ENCODE peak calls at places on chromosomes 1 and 21, in ten cellular contexts. M is bronchial epithelial cell; N is foreskin melanocyte; U is NCI-H2081 treated with DMSO at 0.1 percent for 48 hours; E is AG04450; S is GM04504; X is astrocyte of the spinal cord; P is thyroid gland; T is K562; R is stimulated activated CD4-positive, alpha-beta T cell treated with anti-CD3 and anti-CD28 coated beads, Interleukin-1b, Interleukin-23, amount 100 ng/mL, for 4 hours. V is an unnamed sample.

GRCh38 chr1:150259217-150259616 is 1.6 kb downstream of the CA14 start:
- DNase-seq in M (no peak), N (peak), U (no peak), E (no peak), S (no peak), X (no peak), P (peak), T (no peak), R (no peak), V (no peak)

GRCh38 chr1:145872421-145872891 is 13.2 kb downstream of the ANKRD35 start:
- DNase-seq in M (no peak), N (no peak), U (no peak), E (no peak), S (no peak), X (peak), P (no peak), T (no peak), R (no peak), V (peak)

GRCh38 chr1:202982715-202983435 is 15.8 kb upstream of the CYB5R1 start:
- DNase-seq in M (no peak), N (no peak), U (no peak), E (no peak), S (no peak), X (no peak), P (no peak), T (no peak), R (no peak), V (no peak)

GRCh38 chr1:51927029-51927428 is 48.5 kb upstream of the NRDC start:
- DNase-seq in M (no peak), N (no peak), U (no peak), E (no peak), S (no peak), X (no peak), P (no peak), T (no peak), R (no peak), V (no peak)

GRCh38 chr1:207309775-207310273 is 11.7 kb upstream of the CD55 start:
- DNase-seq in M (peak), N (peak), U (no peak), E (peak), S (no peak), X (peak), P (no peak), T (peak), R (no peak), V (peak)

GRCh38 chr1:230130172-230130944 is 63.3 kb downstream of the GALNT2 start:
- DNase-seq in M (no peak), N (no peak), U (no peak), E (no peak), S (no peak), X (no peak), P (peak), T (no peak), R (no peak), V (no peak)

GRCh38 chr1:70438529-70438928 is 27.5 kb downstream of the CTH start:
- DNase-seq in M (peak), N (no peak), U (no peak), E (no peak), S (no peak), X (no peak), P (no peak), T (no peak), R (no peak), V (no peak)

GRCh38 chr1:68600049-68600661 is 103.3 kb upstream of the DEPDC1 start:
- DNase-seq in M (peak), N (no peak), U (no peak), E (no peak), S (no peak), X (peak), P (peak), T (no peak), R (no peak), V (peak)

GRCh38 chr1:57910782-57911181 is 486.9 kb upstream of the DAB1 start:
- DNase-seq in M (peak), N (no peak), U (no peak), E (no peak), S (no peak), X (no peak), P (no peak), T (no peak), R (no peak), V (no peak)

GRCh38 chr1:12016182-12016581 is 3.1 kb upstream of the MIIP start:
- DNase-seq in M (no peak), N (no peak), U (no peak), E (no peak), S (no peak), X (no peak), P (no peak), T (no peak), R (no peak), V (no peak)

GRCh38 chr1:79105499-79105898 is 99.0 kb upstream of the ADGRL4 start:
- DNase-seq in M (peak), N (no peak), U (no peak), E (no peak), S (no peak), X (peak), P (no peak), T (no peak), R (no peak), V (no peak)

GRCh38 chr1:6287029-6287428 is 26.1 kb upstream of the GPR153 start:
- DNase-seq in M (no peak), N (no peak), U (no peak), E (no peak), S (no peak), X (no peak), P (no peak), T (no peak), R (no peak), V (no peak)

GRCh38 chr1:70487910-70488665 is 77.0 kb downstream of the CTH start:
- DNase-seq in M (peak), N (peak), U (no peak), E (no peak), S (no peak), X (peak), P (peak), T (peak), R (no peak), V (peak)

GRCh38 chr1:42046772-42047552 is 106.2 kb upstream of the GUCA2B start:
- DNase-seq in M (no peak), N (no peak), U (no peak), E (no peak), S (no peak), X (no peak), P (no peak), T (no peak), R (no peak), V (peak)

GRCh38 chr21:44869860-44870747 is 3.4 kb downstream of the PTTG1IP start:
- DNase-seq in M (peak), N (peak), U (no peak), E (peak), S (peak), X (peak), P (no peak), T (peak), R (no peak), V (peak)

GRCh38 chr1:235885654-235886238 is 19.0 kb upstream of the LYST start:
- DNase-seq in M (no peak), N (no peak), U (no peak), E (no peak), S (no peak), X (no peak), P (no peak), T (no peak), R (no peak), V (no peak)

GRCh38 chr1:200035397-200035955 is 8.0 kb downstream of the NR5A2 start:
- DNase-seq in M (no peak), N (no peak), U (no peak), E (no peak), S (no peak), X (no peak), P (no peak), T (no peak), R (no peak), V (no peak)

GRCh38 chr1:5423109-5423508 is 569.1 kb downstream of the NPHP4 start:
- DNase-seq in M (peak), N (no peak), U (no peak), E (no peak), S (no peak), X (no peak), P (no peak), T (no peak), R (peak), V (peak)

GRCh38 chr1:24481098-24481497 is 21.5 kb upstream of the RCAN3 start:
- DNase-seq in M (no peak), N (no peak), U (no peak), E (no peak), S (no peak), X (no peak), P (no peak), T (peak), R (peak), V (no peak)

GRCh38 chr1:166165661-166166399 is 971 bp downstream of the FAM78B start:
- DNase-seq in M (no peak), N (peak), U (no peak), E (no peak), S (no peak), X (peak), P (peak), T (no peak), R (no peak), V (peak)

GRCh38 chr1:41455479-41456271 is 28.8 kb downstream of the EDN2 start:
- DNase-seq in M (peak), N (no peak), U (no peak), E (no peak), S (peak), X (peak), P (peak), T (no peak), R (no peak), V (no peak)

GRCh38 chr1:11281518-11282331 is 8.7 kb downstream of the UBIAD1 start:
- DNase-seq in M (no peak), N (peak), U (no peak), E (peak), S (peak), X (peak), P (no peak), T (no peak), R (no peak), V (peak)

GRCh38 chr1:211589782-211590721 is 11.1 kb upstream of the SLC30A1 start:
- DNase-seq in M (peak), N (peak), U (no peak), E (no peak), S (no peak), X (no peak), P (peak), T (no peak), R (no peak), V (peak)

GRCh38 chr1:101898137-101898536 is 98.6 kb downstream of the OLFM3 start:
- DNase-seq in M (no peak), N (no peak), U (no peak), E (no peak), S (no peak), X (no peak), P (no peak), T (no peak), R (no peak), V (no peak)

V was measured in body of pancreas.